ENCODE peak calls at places on chromosomes 13 and 19, in six cellular contexts. O is T-helper 1 cell, N is astrocyte of the spinal cord, H is endodermal cell, L is left colon, Z is left cardiac atrium. J is an unnamed sample.

GRCh38 chr13:27171244-27171829 is at the start of gene USP12:
- DNase-seq in O (peak), N (no peak), H (peak), L (no peak), Z (peak), J (peak)

GRCh38 chr13:96968027-96968426 is 26.2 kb downstream of the OXGR1 start:
- DNase-seq in O (no peak), N (no peak), H (no peak), L (no peak), Z (no peak), J (no peak)

GRCh38 chr19:49741210-49741844 is 21.8 kb downstream of the TSKS start:
- DNase-seq in O (no peak), N (no peak), H (no peak), L (no peak), Z (no peak), J (no peak)

GRCh38 chr19:39193785-39194184 is 3.0 kb upstream of the NCCRP1 start:
- DNase-seq in O (no peak), N (no peak), H (no peak), L (no peak), Z (no peak), J (no peak)

GRCh38 chr19:17346109-17346671 is 8.8 kb downstream of the GTPBP3 start:
- DNase-seq in O (peak), N (peak), H (peak), L (peak), Z (peak), J (peak)

GRCh38 chr13:103188688-103189326 is 122.6 kb upstream of the SLC10A2 start:
- DNase-seq in O (no peak), N (peak), H (no peak), L (no peak), Z (no peak), J (no peak)

GRCh38 chr19:47186337-47187022 is 44.5 kb downstream of the BBC3 start:
- DNase-seq in O (peak), N (no peak), H (no peak), L (peak), Z (no peak), J (no peak)

GRCh38 chr19:46932346-46932745 is 71.5 kb downstream of the ARHGAP35 start:
- DNase-seq in O (no peak), N (no peak), H (no peak), L (no peak), Z (no peak), J (no peak)

GRCh38 chr19:7992575-7992974 is 12.9 kb downstream of the ELAVL1 start:
- DNase-seq in O (no peak), N (no peak), H (no peak), L (no peak), Z (no peak), J (no peak)

GRCh38 chr13:109140777-109141354 is 511.5 kb downstream of the MYO16 start:
- DNase-seq in O (no peak), N (no peak), H (no peak), L (no peak), Z (no peak), J (no peak)

GRCh38 chr19:35174226-35174625 is 19.7 kb downstream of the FXYD5 start:
- DNase-seq in O (no peak), N (no peak), H (peak), L (no peak), Z (no peak), J (no peak)